ENCODE peak calls at places on chromosomes 12 and 14, in five cellular contexts. H is heart right ventricle, L is brain microvascular endothelial cell, A is fibroblast of pulmonary artery, Q is pancreas. I is an unnamed sample.

GRCh38 chr12:42589465-42590323 is at the start of gene PRICKLE1:
- DNase-seq in L (peak; percentile 22), A (peak; percentile 58), Q (peak; percentile 41), H (peak; percentile 38), I (no peak)

GRCh38 chr12:91922674-91923073 is 223.0 kb downstream of the BTG1 start:
- DNase-seq in L (no peak), A (no peak), Q (no peak), H (no peak), I (no peak)

GRCh38 chr12:91617830-91618229 is 435.2 kb upstream of the DCN start:
- DNase-seq in H (no peak), L (no peak), Q (no peak), A (no peak), I (no peak)

GRCh38 chr12:106847861-106848260 is 73.4 kb downstream of the RIC8B start:
- DNase-seq in A (no peak), H (no peak), Q (no peak), L (no peak), I (no peak)

GRCh38 chr12:55723516-55724225 is 3.5 kb downstream of the RDH5 start:
- DNase-seq in Q (no peak), A (no peak), H (no peak), L (no peak), I (no peak)

GRCh38 chr12:2248901-2249381 is 196.2 kb downstream of the CACNA1C start:
- DNase-seq in Q (no peak), H (no peak), L (peak; percentile 37), A (no peak), I (no peak)

GRCh38 chr14:64611358-64612020 is 61.7 kb downstream of the PPP1R36 start:
- DNase-seq in L (no peak), H (no peak), A (peak; percentile 43), Q (no peak), I (peak; percentile 96)

GRCh38 chr12:121241203-121241970 is 31.5 kb downstream of the P2RX4 start:
- DNase-seq in Q (no peak), A (peak; percentile 3), H (no peak), L (no peak), I (no peak)

GRCh38 chr12:53231859-53232640 is at the start of gene RARG:
- DNase-seq in H (no peak), Q (peak; percentile 42), A (peak; percentile 35), L (no peak), I (no peak)

GRCh38 chr12:102763016-102763415 is 154.0 kb downstream of the PAH start:
- DNase-seq in L (no peak), Q (no peak), H (no peak), A (no peak), I (no peak)

DNA sequence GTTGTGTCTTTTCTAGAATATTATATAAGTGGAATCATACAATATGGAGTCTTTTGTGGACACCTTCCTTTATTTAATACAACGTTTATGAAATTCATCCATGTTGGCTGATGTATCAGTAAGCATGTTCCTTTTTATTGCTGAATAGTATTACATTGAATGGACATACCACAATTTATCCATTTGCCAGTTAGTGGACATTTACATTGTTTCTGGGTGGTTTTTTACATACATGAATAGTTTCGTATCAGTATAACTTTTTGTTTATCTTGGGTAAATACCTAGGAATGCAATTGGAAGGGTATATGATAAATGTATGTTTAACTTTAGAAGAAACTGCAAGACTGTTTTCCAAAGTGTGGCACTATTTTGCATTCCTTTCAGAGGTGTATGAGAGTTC is 23.1 kb downstream of the IQSEC3 start:
- DNase-seq in A (no peak), Q (no peak), H (no peak), L (no peak), I (no peak)
- TF ChIP-seq CTCF in A (no peak), Q (no peak), H (no peak), L (no peak), I (no peak)

DNA sequence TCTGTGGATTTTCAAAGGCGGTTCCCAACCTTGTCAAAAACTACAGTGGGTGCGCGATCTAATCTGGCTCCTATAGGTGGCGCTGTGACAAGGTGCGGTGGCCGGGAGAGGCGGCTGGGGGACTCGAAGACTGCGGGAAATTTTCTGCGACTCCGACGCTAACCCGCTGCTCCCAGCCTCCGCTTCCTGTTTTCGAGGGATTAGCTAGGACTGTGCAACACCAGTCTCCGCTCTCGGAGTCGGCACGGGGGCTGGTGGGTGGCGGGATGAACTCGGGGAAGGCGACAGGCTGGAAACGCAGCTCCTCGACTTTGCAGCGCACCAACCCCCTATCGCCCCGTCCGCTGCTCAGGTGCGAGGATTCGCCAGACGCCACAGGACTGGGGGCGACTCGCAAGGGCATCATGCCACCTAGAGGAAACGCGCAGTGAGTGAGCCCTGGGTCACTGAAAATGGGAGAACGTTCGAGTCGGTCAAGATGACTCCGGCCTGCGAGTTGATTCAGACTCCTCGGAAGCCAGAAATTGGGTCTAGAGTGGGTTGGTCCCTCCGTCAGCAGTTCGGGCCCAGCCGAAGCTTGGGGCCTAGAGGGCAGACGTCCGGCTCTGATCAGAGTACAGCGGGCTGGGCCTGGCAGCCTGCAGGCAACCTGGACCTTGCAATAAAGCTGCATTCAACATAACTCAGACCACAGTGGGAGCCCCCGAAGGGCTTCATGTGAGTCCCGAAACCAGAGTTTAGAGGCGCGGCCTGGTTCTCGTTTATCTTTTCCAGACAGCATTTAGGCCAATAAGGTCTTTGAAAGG is 5.5 kb upstream of the PAX9 start:
- DNase-seq in Q (no peak), A (no peak), H (no peak), L (no peak), I (no peak)
- TF ChIP-seq CTCF in Q (peak; percentile 19), A (peak; percentile 30), H (peak; percentile 17), L (peak; percentile 60), I (peak; percentile 13)

DNA sequence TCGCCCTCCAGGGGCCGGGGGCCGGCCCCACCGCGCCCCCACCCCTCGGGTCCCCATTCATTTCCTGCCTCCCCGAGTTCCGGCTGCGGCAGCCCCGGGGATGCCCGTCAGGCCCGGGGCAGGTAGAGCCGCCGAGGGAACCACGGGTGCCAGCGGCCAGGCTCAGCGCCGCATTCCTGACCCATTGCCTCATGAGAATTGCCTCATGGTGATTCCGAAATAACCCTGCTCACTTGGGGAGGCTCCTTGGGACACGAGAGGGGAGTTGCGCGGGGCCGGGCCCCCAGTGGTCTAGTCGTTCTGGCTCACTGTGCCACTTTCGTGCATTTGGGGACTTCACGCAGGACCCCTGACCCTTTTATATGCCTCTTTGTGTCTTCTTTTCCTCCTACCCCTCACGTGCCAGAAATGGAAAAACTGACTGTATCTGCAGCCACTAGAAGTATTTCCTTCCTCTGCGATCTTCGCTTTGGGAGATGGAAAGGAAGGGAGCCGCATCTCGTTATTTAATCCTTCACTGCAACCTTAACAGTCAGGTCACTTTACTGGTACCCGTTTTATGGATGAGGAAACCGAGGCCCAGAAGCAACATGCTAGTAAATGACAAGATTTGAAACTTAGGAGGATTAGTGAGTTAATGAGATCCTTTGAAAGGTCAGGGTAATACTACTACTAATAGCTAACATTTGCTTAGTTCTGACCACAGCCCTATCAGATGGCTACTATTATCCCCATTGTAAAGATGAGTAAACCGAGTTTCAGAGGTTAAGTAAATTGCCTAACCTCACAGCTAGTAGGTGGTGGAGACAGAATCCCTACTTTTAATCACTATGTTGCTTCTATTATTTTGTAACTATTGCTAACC is 754 bp downstream of the PTPN11 start:
- DNase-seq in A (peak; percentile 89), Q (peak; percentile 66), H (peak; percentile 65), L (peak; percentile 72), I (no peak)
- TF ChIP-seq CTCF in A (no peak), Q (no peak), H (no peak), L (no peak), I (no peak)

GRCh38 chr12:109888179-109889020 is 8.1 kb upstream of the GLTP start:
- DNase-seq in L (peak; percentile 87), H (no peak), Q (no peak), A (peak; percentile 87), I (no peak)
- TF ChIP-seq CTCF in L (no peak), H (no peak), Q (no peak), A (no peak), I (no peak)

DNA sequence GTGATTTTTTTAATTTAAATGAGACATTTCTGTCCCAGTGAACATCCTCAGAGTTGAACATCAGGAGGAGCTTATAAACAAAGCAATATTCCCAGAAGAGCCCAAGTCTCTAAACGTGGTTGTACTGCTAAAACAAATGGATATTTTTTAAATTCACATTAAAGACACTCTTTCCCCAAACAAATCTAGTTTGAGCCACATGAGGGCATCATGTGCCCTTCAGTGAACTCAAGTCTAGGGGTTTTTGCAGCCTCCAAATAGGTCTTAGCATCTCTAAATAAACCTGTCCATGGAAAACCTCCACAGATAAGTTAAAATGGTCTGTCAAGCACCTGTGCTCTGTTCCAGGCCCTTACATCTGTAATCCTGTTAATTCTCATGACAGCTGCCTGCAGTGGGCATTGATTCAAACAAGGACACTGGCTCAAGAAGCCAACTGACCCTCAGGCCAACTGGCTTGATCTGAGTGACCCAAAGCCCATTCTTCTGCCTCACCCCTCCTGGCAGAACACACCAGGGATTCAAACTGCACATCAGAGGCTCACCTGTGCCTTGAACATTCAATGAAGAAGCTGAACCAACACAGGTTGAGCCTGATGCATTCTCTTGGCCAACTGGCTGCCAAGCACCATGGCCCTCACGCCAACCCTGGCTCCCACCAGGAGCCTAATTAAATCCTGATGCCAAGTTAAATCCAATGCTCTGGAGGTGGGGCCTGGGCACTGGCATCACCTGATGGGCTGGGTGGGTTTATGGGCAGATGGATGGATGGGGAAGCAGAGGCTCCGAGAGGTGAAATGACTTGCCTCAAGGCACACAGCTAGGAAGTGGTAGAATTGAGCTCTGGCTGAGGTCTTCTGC is 8.6 kb downstream of the ISCU start:
- DNase-seq in Q (no peak), L (peak; percentile 14), A (peak; percentile 73), H (no peak), I (no peak)
- TF ChIP-seq CTCF in Q (no peak), L (peak; percentile 64), A (peak; percentile 45), H (no peak), I (no peak)

GRCh38 chr12:123990512-123990911 is 17.5 kb downstream of the ZNF664 start:
- DNase-seq in Q (no peak), L (no peak), H (peak; percentile 31), A (peak; percentile 88), I (no peak)

GRCh38 chr12:123991402-123991951 is 18.5 kb downstream of the ZNF664 start:
- DNase-seq in Q (no peak), A (no peak), L (no peak), H (no peak), I (peak; percentile 45)

GRCh38 chr12:123989753-123990152 is 16.7 kb downstream of the ZNF664 start:
- DNase-seq in L (no peak), H (no peak), Q (no peak), A (no peak), I (no peak)

GRCh38 chr12:123987022-123987421 is 14.0 kb downstream of the ZNF664 start:
- DNase-seq in L (no peak), H (no peak), Q (no peak), A (no peak), I (no peak)

DNA sequence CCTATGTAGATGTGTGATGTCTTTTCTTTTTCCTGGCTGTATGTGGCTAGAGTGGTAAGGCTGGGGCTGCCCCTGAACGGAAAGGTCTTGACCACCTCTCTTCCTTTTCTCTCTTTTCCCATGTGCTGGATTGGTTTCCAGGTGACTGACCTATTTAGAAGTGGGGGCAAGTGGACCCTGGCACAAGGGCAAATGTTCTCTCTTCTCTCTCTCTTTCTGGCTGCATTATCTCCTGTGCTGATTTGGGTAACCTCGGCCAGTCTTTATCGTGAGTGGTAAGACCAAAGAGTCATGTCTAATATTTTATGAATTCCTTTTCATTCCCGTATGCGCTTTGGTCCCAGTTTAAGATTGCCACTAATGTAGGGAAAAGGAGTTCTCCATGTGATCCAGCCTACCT is 16.2 kb downstream of the ZNF664 start:
- DNase-seq in L (no peak), A (no peak), Q (no peak), H (no peak), I (no peak)
- TF ChIP-seq CTCF in L (no peak), A (no peak), Q (no peak), H (no peak), I (no peak)